ENCODE peak calls at places on chromosome 18, in nine cellular contexts. One of them, this sample, is unnamed.
A peak's percentile ranks its signal among the peaks of the same experiment; 100 is the strongest.

GRCh38 chr18:44974174-44974573 is 293.5 kb downstream of the SETBP1 start:
- DNase-seq in stromal cell of bone marrow: no peak
- DNase-seq in activated CD8-positive, alpha-beta memory T cell treated with anti-CD3 and anti-CD28 coated beads for 4 hours: no peak
- DNase-seq in B cell: no peak
- DNase-seq in neuronal stem cell: no peak
- DNase-seq in GM12891: no peak
- DNase-seq in brain microvascular endothelial cell: no peak
- DNase-seq in nephron progenitor cell: no peak
- DNase-seq in heart right ventricle: no peak
- DNase-seq in this sample: no peak

GRCh38 chr18:10490401-10491289 is 35.2 kb upstream of the NAPG start:
- DNase-seq in nephron progenitor cell: no peak
- DNase-seq in stromal cell of bone marrow: no peak
- DNase-seq in GM12891: no peak
- DNase-seq in brain microvascular endothelial cell: no peak
- DNase-seq in heart right ventricle: no peak
- DNase-seq in B cell: peak; percentile 87
- DNase-seq in neuronal stem cell: no peak
- DNase-seq in activated CD8-positive, alpha-beta memory T cell treated with anti-CD3 and anti-CD28 coated beads for 4 hours: peak; percentile 17
- DNase-seq in this sample: no peak

GRCh38 chr18:37339701-37340215 is 225.8 kb downstream of the CELF4 start:
- DNase-seq in neuronal stem cell: no peak
- DNase-seq in GM12891: no peak
- DNase-seq in B cell: no peak
- DNase-seq in brain microvascular endothelial cell: no peak
- DNase-seq in stromal cell of bone marrow: no peak
- DNase-seq in heart right ventricle: no peak
- DNase-seq in nephron progenitor cell: no peak
- DNase-seq in activated CD8-positive, alpha-beta memory T cell treated with anti-CD3 and anti-CD28 coated beads for 4 hours: no peak
- DNase-seq in this sample: no peak

GRCh38 chr18:13239557-13239956 is 21.0 kb downstream of the LDLRAD4 start:
- DNase-seq in neuronal stem cell: no peak
- DNase-seq in nephron progenitor cell: no peak
- DNase-seq in heart right ventricle: no peak
- DNase-seq in B cell: no peak
- DNase-seq in GM12891: no peak
- DNase-seq in stromal cell of bone marrow: no peak
- DNase-seq in activated CD8-positive, alpha-beta memory T cell treated with anti-CD3 and anti-CD28 coated beads for 4 hours: no peak
- DNase-seq in brain microvascular endothelial cell: no peak
- DNase-seq in this sample: peak; percentile 50

GRCh38 chr18:77088977-77089795 is 43.4 kb downstream of the MBP start:
- DNase-seq in brain microvascular endothelial cell: no peak
- DNase-seq in GM12891: no peak
- DNase-seq in stromal cell of bone marrow: no peak
- DNase-seq in B cell: no peak
- DNase-seq in neuronal stem cell: no peak
- DNase-seq in activated CD8-positive, alpha-beta memory T cell treated with anti-CD3 and anti-CD28 coated beads for 4 hours: no peak
- DNase-seq in nephron progenitor cell: no peak
- DNase-seq in heart right ventricle: no peak
- DNase-seq in this sample: no peak

GRCh38 chr18:74530584-74530862 is 3.8 kb upstream of the CNDP1 start:
- DNase-seq in stromal cell of bone marrow: no peak
- DNase-seq in activated CD8-positive, alpha-beta memory T cell treated with anti-CD3 and anti-CD28 coated beads for 4 hours: no peak
- DNase-seq in neuronal stem cell: no peak
- DNase-seq in nephron progenitor cell: no peak
- DNase-seq in GM12891: no peak
- DNase-seq in brain microvascular endothelial cell: no peak
- DNase-seq in heart right ventricle: no peak
- DNase-seq in B cell: no peak
- DNase-seq in this sample: no peak

GRCh38 chr18:23170137-23170536 is 34.9 kb downstream of the CABLES1 start:
- DNase-seq in activated CD8-positive, alpha-beta memory T cell treated with anti-CD3 and anti-CD28 coated beads for 4 hours: no peak
- DNase-seq in neuronal stem cell: no peak
- DNase-seq in B cell: no peak
- DNase-seq in nephron progenitor cell: no peak
- DNase-seq in brain microvascular endothelial cell: no peak
- DNase-seq in heart right ventricle: no peak
- DNase-seq in stromal cell of bone marrow: no peak
- DNase-seq in GM12891: no peak
- DNase-seq in this sample: no peak

GRCh38 chr18:76348267-76349066 is 146.6 kb downstream of the ZNF516 start:
- DNase-seq in heart right ventricle: no peak
- DNase-seq in nephron progenitor cell: peak; percentile 48
- DNase-seq in neuronal stem cell: no peak
- DNase-seq in GM12891: no peak
- DNase-seq in brain microvascular endothelial cell: no peak
- DNase-seq in activated CD8-positive, alpha-beta memory T cell treated with anti-CD3 and anti-CD28 coated beads for 4 hours: no peak
- DNase-seq in stromal cell of bone marrow: no peak
- DNase-seq in B cell: no peak
- DNase-seq in this sample: no peak

GRCh38 chr18:29361843-29362242 is 1184.9 kb upstream of the CDH2 start:
- DNase-seq in stromal cell of bone marrow: no peak
- DNase-seq in neuronal stem cell: no peak
- DNase-seq in B cell: no peak
- DNase-seq in nephron progenitor cell: peak; percentile 5
- DNase-seq in GM12891: no peak
- DNase-seq in heart right ventricle: no peak
- DNase-seq in brain microvascular endothelial cell: no peak
- DNase-seq in activated CD8-positive, alpha-beta memory T cell treated with anti-CD3 and anti-CD28 coated beads for 4 hours: no peak
- DNase-seq in this sample: no peak

GRCh38 chr18:74141638-74142037 is 6.0 kb downstream of the FBXO15 start:
- DNase-seq in heart right ventricle: no peak
- DNase-seq in stromal cell of bone marrow: no peak
- DNase-seq in neuronal stem cell: no peak
- DNase-seq in activated CD8-positive, alpha-beta memory T cell treated with anti-CD3 and anti-CD28 coated beads for 4 hours: no peak
- DNase-seq in GM12891: no peak
- DNase-seq in nephron progenitor cell: no peak
- DNase-seq in brain microvascular endothelial cell: no peak
- DNase-seq in B cell: no peak
- DNase-seq in this sample: no peak

GRCh38 chr18:63083555-63083954 is 236.0 kb downstream of the BCL2 start:
- DNase-seq in activated CD8-positive, alpha-beta memory T cell treated with anti-CD3 and anti-CD28 coated beads for 4 hours: no peak
- DNase-seq in stromal cell of bone marrow: no peak
- DNase-seq in brain microvascular endothelial cell: no peak
- DNase-seq in GM12891: no peak
- DNase-seq in B cell: no peak
- DNase-seq in nephron progenitor cell: no peak
- DNase-seq in neuronal stem cell: no peak
- DNase-seq in heart right ventricle: no peak
- DNase-seq in this sample: no peak

GRCh38 chr18:22800551-22800951 is 132.6 kb upstream of the RBBP8 start:
- DNase-seq in brain microvascular endothelial cell: no peak
- DNase-seq in heart right ventricle: no peak
- DNase-seq in nephron progenitor cell: no peak
- DNase-seq in GM12891: no peak
- DNase-seq in stromal cell of bone marrow: peak; percentile 67
- DNase-seq in activated CD8-positive, alpha-beta memory T cell treated with anti-CD3 and anti-CD28 coated beads for 4 hours: no peak
- DNase-seq in B cell: no peak
- DNase-seq in neuronal stem cell: no peak
- DNase-seq in this sample: peak; percentile 73

GRCh38 chr18:49319590-49319989 is 140.9 kb downstream of the DYM start:
- DNase-seq in brain microvascular endothelial cell: no peak
- DNase-seq in nephron progenitor cell: no peak
- DNase-seq in B cell: no peak
- DNase-seq in stromal cell of bone marrow: no peak
- DNase-seq in GM12891: no peak
- DNase-seq in heart right ventricle: no peak
- DNase-seq in neuronal stem cell: no peak
- DNase-seq in activated CD8-positive, alpha-beta memory T cell treated with anti-CD3 and anti-CD28 coated beads for 4 hours: no peak
- DNase-seq in this sample: no peak

GRCh38 chr18:32930695-32931301 is 158.0 kb upstream of the KLHL14 start:
- DNase-seq in GM12891: peak; percentile 12
- DNase-seq in activated CD8-positive, alpha-beta memory T cell treated with anti-CD3 and anti-CD28 coated beads for 4 hours: no peak
- DNase-seq in nephron progenitor cell: no peak
- DNase-seq in brain microvascular endothelial cell: no peak
- DNase-seq in neuronal stem cell: peak; percentile 9
- DNase-seq in B cell: peak; percentile 50
- DNase-seq in heart right ventricle: no peak
- DNase-seq in stromal cell of bone marrow: no peak
- DNase-seq in this sample: no peak

GRCh38 chr18:811192-812122 is 585 bp downstream of the YES1 start:
- DNase-seq in activated CD8-positive, alpha-beta memory T cell treated with anti-CD3 and anti-CD28 coated beads for 4 hours: no peak
- DNase-seq in B cell: no peak
- DNase-seq in GM12891: no peak
- DNase-seq in brain microvascular endothelial cell: no peak
- DNase-seq in stromal cell of bone marrow: no peak
- DNase-seq in neuronal stem cell: peak; percentile 60
- DNase-seq in heart right ventricle: peak; percentile 37
- DNase-seq in nephron progenitor cell: peak; percentile 74
- DNase-seq in this sample: peak; percentile 26

GRCh38 chr18:5966514-5966913 is 71.2 kb upstream of the TMEM200C start:
- DNase-seq in B cell: no peak
- DNase-seq in neuronal stem cell: no peak
- DNase-seq in heart right ventricle: no peak
- DNase-seq in GM12891: no peak
- DNase-seq in stromal cell of bone marrow: peak; percentile 16
- DNase-seq in nephron progenitor cell: no peak
- DNase-seq in activated CD8-positive, alpha-beta memory T cell treated with anti-CD3 and anti-CD28 coated beads for 4 hours: no peak
- DNase-seq in brain microvascular endothelial cell: no peak
- DNase-seq in this sample: no peak

GRCh38 chr18:8688857-8689256 is 16.5 kb upstream of the MTCL1 start:
- DNase-seq in stromal cell of bone marrow: no peak
- DNase-seq in activated CD8-positive, alpha-beta memory T cell treated with anti-CD3 and anti-CD28 coated beads for 4 hours: no peak
- DNase-seq in nephron progenitor cell: no peak
- DNase-seq in brain microvascular endothelial cell: no peak
- DNase-seq in B cell: no peak
- DNase-seq in neuronal stem cell: no peak
- DNase-seq in GM12891: no peak
- DNase-seq in heart right ventricle: no peak
- DNase-seq in this sample: no peak

GRCh38 chr18:57976230-57976773 is 67.7 kb upstream of the NEDD4L start:
- DNase-seq in activated CD8-positive, alpha-beta memory T cell treated with anti-CD3 and anti-CD28 coated beads for 4 hours: no peak
- DNase-seq in heart right ventricle: no peak
- DNase-seq in brain microvascular endothelial cell: no peak
- DNase-seq in nephron progenitor cell: no peak
- DNase-seq in GM12891: no peak
- DNase-seq in stromal cell of bone marrow: no peak
- DNase-seq in neuronal stem cell: no peak
- DNase-seq in B cell: peak; percentile 12
- DNase-seq in this sample: no peak

GRCh38 chr18:11974741-11975325 is 6.5 kb upstream of the IMPA2 start:
- DNase-seq in brain microvascular endothelial cell: no peak
- DNase-seq in nephron progenitor cell: no peak
- DNase-seq in neuronal stem cell: no peak
- DNase-seq in B cell: no peak
- DNase-seq in stromal cell of bone marrow: no peak
- DNase-seq in GM12891: no peak
- DNase-seq in heart right ventricle: no peak
- DNase-seq in activated CD8-positive, alpha-beta memory T cell treated with anti-CD3 and anti-CD28 coated beads for 4 hours: no peak
- DNase-seq in this sample: no peak

GRCh38 chr18:26549486-26550435 is 1.4 kb upstream of the KCTD1 start:
- DNase-seq in GM12891: peak; percentile 40
- DNase-seq in activated CD8-positive, alpha-beta memory T cell treated with anti-CD3 and anti-CD28 coated beads for 4 hours: no peak
- DNase-seq in nephron progenitor cell: peak; percentile 62
- DNase-seq in heart right ventricle: peak; percentile 68
- DNase-seq in B cell: peak; percentile 26
- DNase-seq in neuronal stem cell: peak; percentile 51
- DNase-seq in stromal cell of bone marrow: peak; percentile 25
- DNase-seq in brain microvascular endothelial cell: no peak
- DNase-seq in this sample: peak; percentile 59

GRCh38 chr18:63708650-63709049 is 5.9 kb downstream of the SERPINB11 start:
- DNase-seq in nephron progenitor cell: no peak
- DNase-seq in GM12891: no peak
- DNase-seq in B cell: no peak
- DNase-seq in stromal cell of bone marrow: peak; percentile 47
- DNase-seq in activated CD8-positive, alpha-beta memory T cell treated with anti-CD3 and anti-CD28 coated beads for 4 hours: no peak
- DNase-seq in neuronal stem cell: no peak
- DNase-seq in heart right ventricle: no peak
- DNase-seq in brain microvascular endothelial cell: peak; percentile 87
- DNase-seq in this sample: no peak

This sample was measured in tibial artery.